ENCODE peak calls at places on chromosome 9, in ten cellular contexts. B, T, I, O, C, W, D, F, Q and U are unnamed samples.

GRCh38 chr9:75979362-75979761 is 88.9 kb downstream of the PCSK5 start:
- DNase-seq in F (peak), I (no peak), O (no peak), Q (no peak), B (no peak), C (peak), W (no peak), D (no peak), T (no peak), U (no peak)

GRCh38 chr9:91427873-91428272 is 4.2 kb upstream of the NFIL3 start:
- DNase-seq in O (no peak), T (peak), F (peak), D (peak), C (no peak), W (no peak), B (no peak), Q (no peak), I (no peak), U (no peak)

GRCh38 chr9:134887686-134888602 is 7.3 kb downstream of the FCN2 start:
- DNase-seq in I (no peak), D (no peak), C (no peak), O (no peak), B (no peak), F (no peak), T (no peak), W (no peak), Q (no peak), U (no peak)

GRCh38 chr9:114000671-114001409 is 77.3 kb downstream of the AMBP start:
- DNase-seq in I (no peak), Q (no peak), B (no peak), O (no peak), C (no peak), W (no peak), F (no peak), D (no peak), T (no peak), U (no peak)

GRCh38 chr9:70479880-70480291 is 65.4 kb upstream of the KLF9 start:
- DNase-seq in I (no peak), O (peak), C (no peak), W (no peak), D (no peak), B (peak), Q (peak), T (no peak), F (peak), U (no peak)

GRCh38 chr9:72856985-72857631 is 95.7 kb downstream of the ALDH1A1 start:
- DNase-seq in T (peak), C (peak), O (peak), F (peak), B (no peak), Q (no peak), W (no peak), D (peak), I (peak), U (peak)

GRCh38 chr9:78365979-78366697 is 69.2 kb downstream of the PSAT1 start:
- DNase-seq in W (no peak), C (no peak), O (peak), D (no peak), I (no peak), B (no peak), T (no peak), F (peak), Q (no peak), U (no peak)

GRCh38 chr9:100472268-100472667 is 681 bp upstream of the TMEFF1 start:
- DNase-seq in F (no peak), W (no peak), O (no peak), B (no peak), T (no peak), I (no peak), Q (no peak), C (no peak), D (no peak), U (no peak)

GRCh38 chr9:124267271-124267807 is 9.6 kb downstream of the NEK6 start:
- DNase-seq in C (no peak), O (peak), B (no peak), F (peak), Q (no peak), I (peak), T (peak), W (peak), D (no peak), U (no peak)

GRCh38 chr9:16442622-16443021 is 427.8 kb downstream of the BNC2 start:
- DNase-seq in Q (no peak), B (no peak), W (no peak), F (peak), I (no peak), C (no peak), D (no peak), T (peak), O (peak), U (no peak)

GRCh38 chr9:94656190-94656589 is 16.9 kb upstream of the FBP1 start:
- DNase-seq in W (peak), T (no peak), B (no peak), C (no peak), Q (no peak), O (no peak), F (no peak), D (no peak), I (no peak), U (no peak)

GRCh38 chr9:2622361-2623045 is 916 bp downstream of the VLDLR start:
- DNase-seq in Q (peak), O (peak), F (peak), T (peak), B (no peak), C (no peak), D (no peak), W (peak), I (no peak), U (no peak)

GRCh38 chr9:12554636-12555035 is 138.5 kb upstream of the TYRP1 start:
- DNase-seq in T (no peak), Q (peak), D (no peak), F (peak), B (no peak), W (no peak), I (no peak), O (no peak), C (no peak), U (no peak)

GRCh38 chr9:133066181-133066983 is 4.6 kb downstream of the CEL start:
- DNase-seq in W (no peak), T (no peak), D (no peak), F (no peak), Q (no peak), B (no peak), C (no peak), O (no peak), I (no peak), U (no peak)

GRCh38 chr9:37914154-37914551 is 10.2 kb upstream of the SLC25A51 start:
- DNase-seq in D (no peak), C (no peak), T (no peak), I (no peak), W (no peak), F (no peak), B (no peak), O (no peak), Q (no peak), U (no peak)

GRCh38 chr9:131233989-131234388 is 42.3 kb downstream of the FAM78A start:
- DNase-seq in F (no peak), T (no peak), W (no peak), D (no peak), Q (no peak), B (no peak), O (no peak), C (no peak), I (no peak), U (no peak)

GRCh38 chr9:124212381-124213050 is 45.2 kb upstream of the NEK6 start:
- DNase-seq in I (no peak), W (peak), F (no peak), D (no peak), O (peak), C (no peak), Q (no peak), T (peak), B (peak), U (no peak)

GRCh38 chr9:76654051-76654461 is 110.2 kb upstream of the PCA3 start:
- DNase-seq in C (no peak), O (peak), B (no peak), W (no peak), D (no peak), F (no peak), Q (no peak), T (no peak), I (no peak), U (no peak)

GRCh38 chr9:99169982-99170761 is 51.6 kb downstream of the ALG2 start:
- DNase-seq in F (no peak), T (no peak), I (no peak), B (no peak), Q (peak), D (no peak), O (no peak), W (no peak), C (no peak), U (no peak)

GRCh38 chr9:69895185-69895584 is 74.6 kb downstream of the CFAP95 start:
- DNase-seq in D (no peak), I (no peak), Q (no peak), W (no peak), O (no peak), C (no peak), B (no peak), T (no peak), F (no peak), U (no peak)

GRCh38 chr9:128555180-128555721 is 2.9 kb downstream of the SPTAN1 start:
- DNase-seq in Q (no peak), B (no peak), T (peak), W (no peak), I (no peak), C (no peak), D (peak), O (peak), F (peak), U (no peak)

GRCh38 chr9:22044583-22044982 is 35.5 kb upstream of the CDKN2B start:
- DNase-seq in B (peak), O (no peak), W (no peak), T (peak), I (no peak), Q (no peak), D (no peak), C (no peak), F (no peak), U (no peak)

GRCh38 chr9:106467847-106468163 is 395.2 kb upstream of the ZNF462 start:
- DNase-seq in O (no peak), C (no peak), D (no peak), I (no peak), Q (no peak), T (no peak), F (no peak), W (no peak), B (no peak), U (no peak)

GRCh38 chr9:97848237-97848581 is 4.8 kb upstream of the FOXE1 start:
- DNase-seq in I (no peak), Q (no peak), B (no peak), W (no peak), F (no peak), O (no peak), C (no peak), D (no peak), T (no peak), U (no peak)

GRCh38 chr9:38282756-38283155 is 109.7 kb upstream of the ALDH1B1 start:
- DNase-seq in C (no peak), D (no peak), Q (no peak), W (no peak), F (no peak), B (no peak), I (no peak), T (no peak), O (no peak), U (no peak)

GRCh38 chr9:107422189-107422802 is 67.3 kb downstream of the KLF4 start:
- DNase-seq in I (peak), T (peak), O (peak), F (peak), D (peak), Q (peak), B (peak), C (peak), W (peak), U (no peak)